ENCODE peak calls at places on chromosome 20, in four cellular contexts. M is Peyer's patch, Z is MM.1S, C is fibroblast of gingiva. D is an unnamed sample.

GRCh38 chr20:38970302-38970701 is 8.2 kb downstream of the DHX35 start:
- DNase-seq in M (no peak), C (peak), Z (no peak), D (no peak)

GRCh38 chr20:48951041-48951440 is 29.5 kb downstream of the ARFGEF2 start:
- DNase-seq in M (no peak), Z (no peak), C (no peak), D (no peak)

GRCh38 chr20:1897965-1898464 is 2.8 kb downstream of the SIRPA start:
- DNase-seq in C (no peak), Z (peak), M (no peak), D (peak)

GRCh38 chr20:57417051-57417689 is 26.0 kb downstream of the RBM38 start:
- DNase-seq in M (no peak), Z (no peak), C (no peak), D (no peak)

GRCh38 chr20:8749101-8749500 is 319.8 kb upstream of the PLCB4 start:
- DNase-seq in Z (no peak), C (peak), M (no peak), D (no peak)

GRCh38 chr20:1499528-1500420 is 8.6 kb upstream of the SIRPB2 start:
- DNase-seq in C (no peak), M (no peak), Z (peak), D (no peak)

GRCh38 chr20:19942611-19943010 is 74.6 kb upstream of the NAA20 start:
- DNase-seq in M (no peak), Z (no peak), C (no peak), D (no peak)

GRCh38 chr20:37699202-37699601 is 5.4 kb downstream of the CTNNBL1 start:
- DNase-seq in M (no peak), Z (peak), C (no peak), D (no peak)

GRCh38 chr20:44448753-44449546 is 26.7 kb upstream of the TTPAL start:
- DNase-seq in C (no peak), M (no peak), Z (peak), D (no peak)

GRCh38 chr20:3749689-3750639 is 17.5 kb downstream of the HSPA12B start:
- DNase-seq in M (peak), C (no peak), Z (no peak), D (no peak)

GRCh38 chr20:8875586-8875985 is 193.3 kb upstream of the PLCB4 start:
- DNase-seq in M (no peak), Z (no peak), C (peak), D (no peak)

GRCh38 chr20:57435498-57436222 is 44.5 kb downstream of the RBM38 start:
- DNase-seq in C (peak), Z (peak), M (peak), D (peak)

GRCh38 chr20:13221673-13222318 is 722 bp downstream of the ISM1 start:
- DNase-seq in M (peak), Z (peak), C (peak), D (peak)

GRCh38 chr20:32984196-32984595 is 20.0 kb downstream of the SUN5 start:
- DNase-seq in Z (no peak), C (no peak), M (no peak), D (no peak)

GRCh38 chr20:51654060-51654459 is 111.5 kb upstream of the NFATC2 start:
- DNase-seq in Z (no peak), M (no peak), C (no peak), D (no peak)

GRCh38 chr20:43744121-43744520 is 17.3 kb upstream of the GTSF1L start:
- DNase-seq in M (no peak), Z (no peak), C (no peak), D (no peak)

GRCh38 chr20:56373942-56374341 is 15.2 kb downstream of the FAM210B start:
- DNase-seq in C (peak), M (no peak), Z (no peak), D (no peak)

GRCh38 chr20:11270566-11270965 is 596.8 kb upstream of the JAG1 start:
- DNase-seq in Z (no peak), C (no peak), M (no peak), D (no peak)

GRCh38 chr20:14069796-14070195 is 74.5 kb downstream of the MACROD2 start:
- DNase-seq in C (peak), M (no peak), Z (no peak), D (no peak)